ENCODE peak calls at places on chromosomes 2 and 18, in five cellular contexts. G is GM13977, F is anterior cingulate cortex, N is psoas muscle, Q is AG08395. C is an unnamed sample.

GRCh38 chr2:112850588-112850987 is 14.0 kb upstream of the IL1B start:
- DNase-seq in G (no peak), F (no peak), N (no peak), Q (no peak), C (no peak)

GRCh38 chr2:86786001-86786536 is 4.6 kb downstream of the CD8A start:
- DNase-seq in G (no peak), F (no peak), N (no peak), Q (no peak), C (no peak)

GRCh38 chr2:240997141-240997855 is 1.1 kb upstream of the SNED1 start:
- DNase-seq in G (no peak), F (no peak), N (peak; percentile 76), Q (no peak), C (no peak)

GRCh38 chr2:237445611-237446332 is 31.8 kb upstream of the COL6A3 start:
- DNase-seq in G (no peak), F (no peak), N (no peak), Q (no peak), C (no peak)

GRCh38 chr2:148720501-148720998 is 76.0 kb downstream of the EPC2 start:
- DNase-seq in G (no peak), F (no peak), N (peak; percentile 49), Q (peak; percentile 41), C (no peak)

GRCh38 chr2:25481381-25482310 is 139.9 kb upstream of the DNMT3A start:
- DNase-seq in G (no peak), F (no peak), N (no peak), Q (peak; percentile 45), C (no peak)

GRCh38 chr18:57050314-57050949 is 96.5 kb upstream of the BOD1L2 start:
- DNase-seq in G (no peak), F (no peak), N (no peak), Q (no peak), C (no peak)

GRCh38 chr2:240018071-240018750 is 6.9 kb downstream of the NDUFA10 start:
- DNase-seq in G (no peak), F (no peak), N (no peak), Q (no peak), C (no peak)

GRCh38 chr2:188524519-188525113 is 232.9 kb downstream of the GULP1 start:
- DNase-seq in G (peak; percentile 11), F (no peak), N (no peak), Q (peak; percentile 51), C (no peak)

GRCh38 chr2:61775956-61776570 is 77.8 kb downstream of the FAM161A start:
- DNase-seq in G (peak; percentile 52), F (no peak), N (no peak), Q (no peak), C (peak; percentile 51)

GRCh38 chr2:159484537-159484936 is 131.8 kb downstream of the BAZ2B start:
- DNase-seq in G (no peak), F (no peak), N (no peak), Q (no peak), C (no peak)

GRCh38 chr18:9898792-9899549 is 13.2 kb downstream of the TXNDC2 start:
- DNase-seq in G (peak; percentile 21), F (no peak), N (no peak), Q (no peak), C (no peak)

GRCh38 chr2:169031202-169031601 is at the start of gene ABCB11:
- DNase-seq in G (no peak), F (no peak), N (no peak), Q (no peak), C (no peak)

GRCh38 chr2:96353032-96353561 is 17.5 kb downstream of the NCAPH start:
- DNase-seq in G (no peak), F (peak; percentile 14), N (peak; percentile 88), Q (peak; percentile 66), C (no peak)

GRCh38 chr2:231688616-231689508 is 19.5 kb upstream of the PTMA start:
- DNase-seq in G (no peak), F (no peak), N (peak; percentile 88), Q (no peak), C (no peak)

GRCh38 chr18:31102020-31102684 is at the start of gene DSC2:
- DNase-seq in G (peak; percentile 36), F (peak; percentile 20), N (peak; percentile 47), Q (no peak), C (peak; percentile 48)

GRCh38 chr2:9640403-9641104 is 9.8 kb upstream of the YWHAQ start:
- DNase-seq in G (no peak), F (no peak), N (no peak), Q (no peak), C (no peak)

GRCh38 chr2:101793277-101793969 is 95.9 kb downstream of the MAP4K4 start:
- DNase-seq in G (no peak), F (peak; percentile 41), N (no peak), Q (no peak), C (no peak)

GRCh38 chr2:135473567-135473966 is 57.5 kb downstream of the ZRANB3 start:
- DNase-seq in G (peak; percentile 34), F (no peak), N (no peak), Q (peak; percentile 24), C (no peak)

C was measured in GM06990.